ENCODE peak calls at places on chromosomes 5 and 9, in eight cellular contexts. P is fibroblast of the aortic adventitia; M is iPS DF 19.7; R is activated CD8-positive, alpha-beta memory T cell treated with anti-CD3 and anti-CD28 coated beads for 4 hours; F is NAMALWA; J is activated gamma-delta T cell treated with Interleukin-2 at 50 U/mL for 16 hours; D is NCI-H510A treated with DMSO at 0.1 percent for 48 hours; G is HFFc6. T is an unnamed sample.

GRCh38 chr5:55773057-55773456 is 35.2 kb downstream of the DDX4 start:
- DNase-seq in P (no peak), M (no peak), R (no peak), F (no peak), J (no peak), D (peak; percentile 61), G (no peak), T (peak; percentile 75)

GRCh38 chr5:159971931-159972461 is 36.9 kb upstream of the TTC1 start:
- DNase-seq in P (no peak), M (no peak), R (no peak), F (no peak), J (no peak), D (no peak), G (no peak), T (peak; percentile 86)

GRCh38 chr5:122882836-122883235 is 37.4 kb downstream of the SNX24 start:
- DNase-seq in P (peak; percentile 73), M (no peak), R (no peak), F (no peak), J (no peak), D (no peak), G (peak; percentile 16), T (no peak)

GRCh38 chr5:144467795-144468194 is 297.1 kb downstream of the KCTD16 start:
- DNase-seq in P (peak; percentile 60), M (peak; percentile 28), R (no peak), F (no peak), J (no peak), D (peak; percentile 35), G (peak; percentile 58), T (peak; percentile 80)

GRCh38 chr9:120439147-120439546 is 140.8 kb downstream of the CDK5RAP2 start:
- DNase-seq in P (no peak), M (peak; percentile 20), R (no peak), F (peak; percentile 38), J (no peak), D (peak; percentile 7), G (peak; percentile 6), T (peak; percentile 58)

GRCh38 chr5:1293416-1293996 is 1.4 kb downstream of the TERT start:
- DNase-seq in P (no peak), M (no peak), R (no peak), F (no peak), J (no peak), D (no peak), G (peak; percentile 66), T (peak; percentile 53)

GRCh38 chr5:154368041-154368800 is 77.6 kb upstream of the SAP30L start:
- DNase-seq in P (peak; percentile 98), M (peak; percentile 77), R (no peak), F (no peak), J (no peak), D (no peak), G (peak; percentile 91), T (no peak)

GRCh38 chr5:181217805-181218065 is 5.3 kb upstream of the TRIM41 start:
- DNase-seq in P (no peak), M (no peak), R (no peak), F (peak; percentile 74), J (peak; percentile 37), D (no peak), G (no peak), T (no peak)

GRCh38 chr9:81225586-81225985 is 463.8 kb downstream of the TLE1 start:
- DNase-seq in P (no peak), M (no peak), R (no peak), F (no peak), J (no peak), D (peak; percentile 7), G (no peak), T (no peak)

GRCh38 chr5:548256-548655 is 24.0 kb upstream of the SLC9A3 start:
- DNase-seq in P (no peak), M (no peak), R (no peak), F (no peak), J (peak; percentile 1), D (no peak), G (peak; percentile 36), T (no peak)

GRCh38 chr9:12794024-12794799 is 19.4 kb downstream of the LURAP1L start:
- DNase-seq in P (peak; percentile 49), M (no peak), R (no peak), F (no peak), J (no peak), D (no peak), G (no peak), T (no peak)

GRCh38 chr9:18997151-18997550 is 35.9 kb downstream of the SAXO1 start:
- DNase-seq in P (no peak), M (no peak), R (no peak), F (no peak), J (no peak), D (no peak), G (no peak), T (peak; percentile 1)

GRCh38 chr5:131379723-131380122 is 115.9 kb downstream of the CDC42SE2 start:
- DNase-seq in P (no peak), M (no peak), R (peak; percentile 51), F (peak; percentile 92), J (peak; percentile 61), D (no peak), G (no peak), T (peak; percentile 87)

GRCh38 chr9:98016137-98016680 is 33.1 kb downstream of the ANP32B start:
- DNase-seq in P (no peak), M (no peak), R (no peak), F (no peak), J (no peak), D (no peak), G (no peak), T (no peak)

GRCh38 chr9:3664044-3664443 is 138.2 kb upstream of the RFX3 start:
- DNase-seq in P (no peak), M (no peak), R (no peak), F (no peak), J (no peak), D (no peak), G (no peak), T (no peak)

GRCh38 chr9:89842267-89842768 is 237.5 kb downstream of the GADD45G start:
- DNase-seq in P (no peak), M (no peak), R (no peak), F (no peak), J (no peak), D (peak; percentile 63), G (no peak), T (peak; percentile 92)

GRCh38 chr9:27527702-27528277 is 1.8 kb downstream of the MOB3B start:
- DNase-seq in P (no peak), M (no peak), R (no peak), F (no peak), J (no peak), D (no peak), G (no peak), T (no peak)

GRCh38 chr9:81804306-81804705 is 115.0 kb upstream of the TLE1 start:
- DNase-seq in P (peak; percentile 63), M (no peak), R (no peak), F (no peak), J (no peak), D (no peak), G (peak; percentile 63), T (no peak)

GRCh38 chr9:127316586-127317383 is 52.2 kb downstream of the GARNL3 start:
- DNase-seq in P (peak; percentile 26), M (no peak), R (no peak), F (no peak), J (no peak), D (no peak), G (peak; percentile 39), T (no peak)

GRCh38 chr9:126225611-126226609 is 100.7 kb upstream of the MVB12B start:
- DNase-seq in P (no peak), M (no peak), R (no peak), F (no peak), J (no peak), D (no peak), G (no peak), T (no peak)

GRCh38 chr5:134738963-134739661 is 764 bp downstream of the CAMLG start:
- DNase-seq in P (peak; percentile 37), M (no peak), R (no peak), F (peak; percentile 87), J (no peak), D (peak; percentile 34), G (peak; percentile 42), T (peak; percentile 75)

GRCh38 chr5:16791036-16791705 is 144.9 kb downstream of the MYO10 start:
- DNase-seq in P (peak; percentile 87), M (no peak), R (no peak), F (peak; percentile 66), J (no peak), D (peak; percentile 83), G (peak; percentile 53), T (peak; percentile 73)

GRCh38 chr9:104740596-104740995 is 6.9 kb upstream of the NIPSNAP3A start:
- DNase-seq in P (peak; percentile 70), M (no peak), R (no peak), F (no peak), J (no peak), D (no peak), G (peak; percentile 59), T (no peak)

GRCh38 chr9:126049896-126050604 is 276.6 kb upstream of the MVB12B start:
- DNase-seq in P (no peak), M (no peak), R (no peak), F (no peak), J (no peak), D (no peak), G (no peak), T (no peak)

GRCh38 chr5:118768607-118769175 is 219.7 kb downstream of the DTWD2 start:
- DNase-seq in P (no peak), M (no peak), R (no peak), F (no peak), J (no peak), D (no peak), G (no peak), T (no peak)

GRCh38 chr9:9893837-9894236 is 719.0 kb downstream of the PTPRD start:
- DNase-seq in P (no peak), M (no peak), R (no peak), F (no peak), J (no peak), D (no peak), G (no peak), T (peak; percentile 5)

GRCh38 chr5:54959673-54960418 is 25.5 kb downstream of the ESM1 start:
- DNase-seq in P (no peak), M (no peak), R (no peak), F (peak; percentile 49), J (no peak), D (no peak), G (no peak), T (peak; percentile 78)

GRCh38 chr9:12784461-12785250 is 9.8 kb downstream of the LURAP1L start:
- DNase-seq in P (peak; percentile 78), M (no peak), R (no peak), F (no peak), J (no peak), D (peak; percentile 87), G (peak; percentile 95), T (peak; percentile 92)